ENCODE peak calls at places on chromosome 11, in nine cellular contexts. One of them, this sample, is unnamed.

GRCh38 chr11:2726964-2727363 is 27.2 kb upstream of the KCNQ1OT1 start:
- DNase-seq in stimulated activated CD4-positive, alpha-beta T cell treated with anti-CD3 and anti-CD28 coated beads, Interleukin-15, amount 100 ng/mL, for 1 hour: no peak
- DNase-seq in HS-5: no peak
- DNase-seq in activated CD8-positive, alpha-beta memory T cell treated with anti-CD3 and anti-CD28 coated beads, Interleukin-2, amount 50 U/mL, for 48 hours: no peak
- DNase-seq in NCI-H1417: no peak
- DNase-seq in HFF-Myc: no peak
- DNase-seq in posterior vena cava: no peak
- DNase-seq in fibroblast of pulmonary artery: peak
- DNase-seq in K562: no peak
- DNase-seq in this sample: no peak

GRCh38 chr11:13972033-13972910 is 9.7 kb downstream of the SPON1 start:
- DNase-seq in K562: no peak
- DNase-seq in HFF-Myc: no peak
- DNase-seq in stimulated activated CD4-positive, alpha-beta T cell treated with anti-CD3 and anti-CD28 coated beads, Interleukin-15, amount 100 ng/mL, for 1 hour: no peak
- DNase-seq in NCI-H1417: no peak
- DNase-seq in HS-5: no peak
- DNase-seq in fibroblast of pulmonary artery: peak
- DNase-seq in activated CD8-positive, alpha-beta memory T cell treated with anti-CD3 and anti-CD28 coated beads, Interleukin-2, amount 50 U/mL, for 48 hours: no peak
- DNase-seq in posterior vena cava: no peak
- DNase-seq in this sample: no peak

GRCh38 chr11:44632466-44633123 is 67.1 kb downstream of the CD82 start:
- DNase-seq in HS-5: no peak
- DNase-seq in NCI-H1417: no peak
- DNase-seq in K562: peak
- DNase-seq in stimulated activated CD4-positive, alpha-beta T cell treated with anti-CD3 and anti-CD28 coated beads, Interleukin-15, amount 100 ng/mL, for 1 hour: no peak
- DNase-seq in fibroblast of pulmonary artery: peak
- DNase-seq in HFF-Myc: no peak
- DNase-seq in posterior vena cava: peak
- DNase-seq in activated CD8-positive, alpha-beta memory T cell treated with anti-CD3 and anti-CD28 coated beads, Interleukin-2, amount 50 U/mL, for 48 hours: peak
- DNase-seq in this sample: peak

GRCh38 chr11:29135504-29135903 is 881.3 kb downstream of the KCNA4 start:
- DNase-seq in posterior vena cava: no peak
- DNase-seq in K562: no peak
- DNase-seq in HS-5: no peak
- DNase-seq in fibroblast of pulmonary artery: peak
- DNase-seq in stimulated activated CD4-positive, alpha-beta T cell treated with anti-CD3 and anti-CD28 coated beads, Interleukin-15, amount 100 ng/mL, for 1 hour: no peak
- DNase-seq in NCI-H1417: no peak
- DNase-seq in HFF-Myc: no peak
- DNase-seq in activated CD8-positive, alpha-beta memory T cell treated with anti-CD3 and anti-CD28 coated beads, Interleukin-2, amount 50 U/mL, for 48 hours: no peak
- DNase-seq in this sample: no peak

GRCh38 chr11:107457205-107457557 is 444 bp downstream of the CWF19L2 start:
- DNase-seq in NCI-H1417: no peak
- DNase-seq in stimulated activated CD4-positive, alpha-beta T cell treated with anti-CD3 and anti-CD28 coated beads, Interleukin-15, amount 100 ng/mL, for 1 hour: no peak
- DNase-seq in HFF-Myc: no peak
- DNase-seq in fibroblast of pulmonary artery: peak
- DNase-seq in K562: peak
- DNase-seq in activated CD8-positive, alpha-beta memory T cell treated with anti-CD3 and anti-CD28 coated beads, Interleukin-2, amount 50 U/mL, for 48 hours: no peak
- DNase-seq in posterior vena cava: no peak
- DNase-seq in HS-5: peak
- DNase-seq in this sample: peak

GRCh38 chr11:64659417-64660144 is 63.4 kb downstream of the NRXN2 start:
- DNase-seq in stimulated activated CD4-positive, alpha-beta T cell treated with anti-CD3 and anti-CD28 coated beads, Interleukin-15, amount 100 ng/mL, for 1 hour: no peak
- DNase-seq in HS-5: peak
- DNase-seq in fibroblast of pulmonary artery: peak
- DNase-seq in posterior vena cava: no peak
- DNase-seq in NCI-H1417: no peak
- DNase-seq in K562: peak
- DNase-seq in activated CD8-positive, alpha-beta memory T cell treated with anti-CD3 and anti-CD28 coated beads, Interleukin-2, amount 50 U/mL, for 48 hours: no peak
- DNase-seq in HFF-Myc: peak
- DNase-seq in this sample: no peak

GRCh38 chr11:64787526-64788320 is 9.4 kb upstream of the SF1 start:
- DNase-seq in NCI-H1417: no peak
- DNase-seq in activated CD8-positive, alpha-beta memory T cell treated with anti-CD3 and anti-CD28 coated beads, Interleukin-2, amount 50 U/mL, for 48 hours: peak
- DNase-seq in posterior vena cava: peak
- DNase-seq in K562: peak
- DNase-seq in HFF-Myc: no peak
- DNase-seq in stimulated activated CD4-positive, alpha-beta T cell treated with anti-CD3 and anti-CD28 coated beads, Interleukin-15, amount 100 ng/mL, for 1 hour: no peak
- DNase-seq in HS-5: no peak
- DNase-seq in fibroblast of pulmonary artery: peak
- DNase-seq in this sample: peak

GRCh38 chr11:47248304-47248663 is 330 bp downstream of the ACP2 start:
- DNase-seq in NCI-H1417: no peak
- DNase-seq in HFF-Myc: no peak
- DNase-seq in K562: no peak
- DNase-seq in fibroblast of pulmonary artery: peak
- DNase-seq in HS-5: no peak
- DNase-seq in posterior vena cava: no peak
- DNase-seq in activated CD8-positive, alpha-beta memory T cell treated with anti-CD3 and anti-CD28 coated beads, Interleukin-2, amount 50 U/mL, for 48 hours: no peak
- DNase-seq in stimulated activated CD4-positive, alpha-beta T cell treated with anti-CD3 and anti-CD28 coated beads, Interleukin-15, amount 100 ng/mL, for 1 hour: no peak
- DNase-seq in this sample: no peak

GRCh38 chr11:26477406-26477805 is 94.7 kb downstream of the MUC15 start:
- DNase-seq in stimulated activated CD4-positive, alpha-beta T cell treated with anti-CD3 and anti-CD28 coated beads, Interleukin-15, amount 100 ng/mL, for 1 hour: no peak
- DNase-seq in NCI-H1417: no peak
- DNase-seq in activated CD8-positive, alpha-beta memory T cell treated with anti-CD3 and anti-CD28 coated beads, Interleukin-2, amount 50 U/mL, for 48 hours: no peak
- DNase-seq in K562: no peak
- DNase-seq in fibroblast of pulmonary artery: no peak
- DNase-seq in HFF-Myc: no peak
- DNase-seq in HS-5: no peak
- DNase-seq in posterior vena cava: no peak
- DNase-seq in this sample: no peak